ENCODE peak calls at places on chromosomes 11 and 22, in five cellular contexts. I, S, J, U and Z are unnamed samples.

GRCh38 chr11:66509131-66509561 is 1.3 kb upstream of the BBS1 start:
- DNase-seq in S (no peak), J (no peak), U (no peak), I (no peak), Z (no peak)

GRCh38 chr11:98601181-98601773 is 419.5 kb upstream of the CNTN5 start:
- DNase-seq in S (no peak), J (no peak), I (peak), U (no peak), Z (no peak)

GRCh38 chr22:23781533-23781932 is 5.2 kb upstream of the SMARCB1 start:
- DNase-seq in S (no peak), J (no peak), U (no peak), I (no peak), Z (no peak)

GRCh38 chr22:33210129-33210784 is 152.1 kb upstream of the SYN3 start:
- DNase-seq in I (peak), U (peak), J (no peak), S (no peak), Z (peak)

GRCh38 chr11:1705121-1706052 is 8.4 kb downstream of the KRTAP5-6 start:
- DNase-seq in S (no peak), I (no peak), J (no peak), U (no peak), Z (no peak)

GRCh38 chr11:128890543-128891409 is at the start of gene KCNJ5:
- DNase-seq in I (no peak), U (peak), J (no peak), S (no peak), Z (no peak)

GRCh38 chr11:123381817-123382554 is 48.1 kb upstream of the GRAMD1B start:
- DNase-seq in I (no peak), U (no peak), S (no peak), J (no peak), Z (peak)

GRCh38 chr11:121654506-121655480 is 202.0 kb upstream of the SORL1-AS1 start:
- DNase-seq in I (peak), S (no peak), J (no peak), U (no peak), Z (no peak)

GRCh38 chr11:60872952-60873524 is 5.7 kb downstream of the ZP1 start:
- DNase-seq in I (no peak), U (no peak), J (no peak), S (no peak), Z (no peak)

GRCh38 chr11:117179048-117179999 is 781 bp downstream of the SIDT2 start:
- DNase-seq in J (peak), S (peak), U (peak), I (no peak), Z (peak)

GRCh38 chr22:17965538-17966402 is 58.6 kb downstream of the MICAL3 start:
- DNase-seq in U (no peak), S (no peak), I (no peak), J (no peak), Z (no peak)

GRCh38 chr22:17970205-17970708 is 54.1 kb downstream of the MICAL3 start:
- DNase-seq in S (no peak), J (no peak), I (no peak), U (no peak), Z (no peak)

GRCh38 chr22:17966403-17966717 is 58.0 kb downstream of the MICAL3 start:
- DNase-seq in S (no peak), I (no peak), U (no peak), J (no peak), Z (no peak)

GRCh38 chr22:17969732-17970131 is 54.6 kb downstream of the MICAL3 start:
- DNase-seq in S (no peak), I (no peak), U (no peak), J (peak), Z (no peak)

GRCh38 chr22:17968126-17968525 is 56.2 kb downstream of the MICAL3 start:
- DNase-seq in I (no peak), J (no peak), U (no peak), S (no peak), Z (no peak)
- H3K4me3 ChIP-seq in I (no peak), J (no peak), U (no peak), S (no peak), Z (no peak)

GRCh38 chr11:65083134-65083833 is 556 bp downstream of the CDCA5 start:
- DNase-seq in J (no peak), U (no peak), I (no peak), S (no peak), Z (no peak)
- H3K4me3 ChIP-seq in J (peak), U (peak), I (peak), S (peak), Z (peak)

GRCh38 chr11:19253817-19254216 is 13.1 kb upstream of the E2F8 start:
- DNase-seq in I (no peak), U (no peak), J (no peak), S (no peak), Z (no peak)

GRCh38 chr11:19263333-19263732 is 22.6 kb upstream of the E2F8 start:
- DNase-seq in S (no peak), J (no peak), I (no peak), U (no peak), Z (no peak)

GRCh38 chr11:19258651-19259230 is 18.0 kb upstream of the E2F8 start:
- DNase-seq in J (no peak), U (no peak), I (no peak), S (no peak), Z (no peak)

GRCh38 chr11:19259487-19260345 is 19.0 kb upstream of the E2F8 start:
- DNase-seq in U (peak), I (peak), J (peak), S (peak), Z (peak)
- H3K4me3 ChIP-seq in U (no peak), I (no peak), J (no peak), S (no peak), Z (no peak)

GRCh38 chr22:37283393-37283937 is 1.2 kb downstream of the CYTH4 start:
- DNase-seq in U (no peak), S (peak), J (no peak), I (no peak), Z (no peak)
- H3K4me3 ChIP-seq in U (peak), S (peak), J (peak), I (no peak), Z (peak)

DNA sequence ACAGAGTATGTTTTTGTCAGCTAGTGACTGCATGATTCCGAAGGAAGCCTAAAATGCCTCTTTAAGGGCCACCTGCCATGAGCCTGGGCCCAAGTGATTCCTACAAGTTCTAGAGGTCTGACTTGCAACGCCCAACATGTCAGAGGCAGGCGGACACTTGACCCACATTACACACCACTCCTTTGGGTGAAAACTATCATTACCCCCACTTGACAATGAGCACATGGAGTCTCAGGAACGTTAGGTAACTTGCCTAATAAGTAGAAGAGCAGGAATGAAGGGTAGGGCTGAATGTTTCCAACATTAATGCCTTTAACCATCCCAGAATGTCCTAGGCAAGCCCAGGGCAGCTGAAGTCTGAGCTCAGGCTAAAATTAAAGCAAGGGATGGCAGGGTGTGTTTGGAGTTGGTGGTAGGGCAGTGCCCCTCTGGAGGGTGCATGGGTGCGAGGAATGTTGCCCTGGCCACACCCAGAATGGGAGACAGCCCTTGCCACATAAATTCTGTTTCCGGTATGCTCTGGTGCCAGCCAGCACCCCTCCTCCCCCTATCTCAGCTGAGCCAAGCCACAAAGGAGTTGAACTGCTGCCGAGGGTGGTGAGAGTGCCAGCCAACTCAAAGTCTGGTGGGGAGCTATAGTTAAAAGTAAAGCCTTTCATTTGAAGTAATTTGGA is 2.5 kb downstream of the PLAAT2 start:
- DNase-seq in I (peak), J (peak), S (no peak), U (peak), Z (no peak)
- H3K4me3 ChIP-seq in I (no peak), J (no peak), S (no peak), U (no peak), Z (no peak)

DNA sequence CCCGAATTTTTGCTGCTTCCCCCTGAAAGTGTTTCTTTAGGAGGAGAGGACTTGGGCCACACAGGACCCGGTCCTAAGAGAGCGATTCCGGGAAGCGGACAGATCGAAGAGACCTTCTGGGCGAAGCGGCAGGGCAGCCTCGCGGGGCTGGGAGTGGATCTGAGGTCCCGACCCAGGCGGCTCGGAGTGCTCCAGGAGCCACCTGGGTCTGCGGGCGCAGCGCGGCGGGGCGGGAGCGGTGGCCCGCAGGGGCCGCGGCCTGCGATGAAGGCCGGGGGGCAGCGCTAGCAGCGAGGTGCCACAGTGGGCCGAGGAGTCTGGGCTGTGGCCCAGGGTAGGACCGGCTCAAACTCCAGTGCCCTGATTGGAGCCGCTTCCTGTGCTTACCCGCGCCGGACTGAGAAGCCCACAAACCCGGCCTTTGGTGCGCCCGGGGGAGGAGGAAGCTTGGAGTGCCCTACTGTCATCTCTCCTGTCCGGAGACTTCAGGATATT is 1.8 kb downstream of the PKNOX2 start:
- DNase-seq in S (no peak), I (no peak), U (no peak), J (no peak), Z (no peak)
- H3K4me3 ChIP-seq in S (peak), I (peak), U (peak), J (peak), Z (no peak)

GRCh38 chr11:560305-561147 is at the start of the genes LMNTD2 and RASSF7:
- DNase-seq in S (peak), U (peak), I (peak), J (peak), Z (peak)

GRCh38 chr11:559020-559620 is 1.4 kb downstream of the LMNTD2 start:
- DNase-seq in J (no peak), I (no peak), S (no peak), U (no peak), Z (no peak)

GRCh38 chr11:558503-558902 is 2.0 kb downstream of the LMNTD2 start:
- DNase-seq in S (no peak), J (no peak), U (no peak), I (no peak), Z (no peak)

GRCh38 chr11:561148-562003 is 606 bp downstream of the RASSF7 start:
- DNase-seq in S (no peak), J (no peak), I (peak), U (no peak), Z (no peak)

DNA sequence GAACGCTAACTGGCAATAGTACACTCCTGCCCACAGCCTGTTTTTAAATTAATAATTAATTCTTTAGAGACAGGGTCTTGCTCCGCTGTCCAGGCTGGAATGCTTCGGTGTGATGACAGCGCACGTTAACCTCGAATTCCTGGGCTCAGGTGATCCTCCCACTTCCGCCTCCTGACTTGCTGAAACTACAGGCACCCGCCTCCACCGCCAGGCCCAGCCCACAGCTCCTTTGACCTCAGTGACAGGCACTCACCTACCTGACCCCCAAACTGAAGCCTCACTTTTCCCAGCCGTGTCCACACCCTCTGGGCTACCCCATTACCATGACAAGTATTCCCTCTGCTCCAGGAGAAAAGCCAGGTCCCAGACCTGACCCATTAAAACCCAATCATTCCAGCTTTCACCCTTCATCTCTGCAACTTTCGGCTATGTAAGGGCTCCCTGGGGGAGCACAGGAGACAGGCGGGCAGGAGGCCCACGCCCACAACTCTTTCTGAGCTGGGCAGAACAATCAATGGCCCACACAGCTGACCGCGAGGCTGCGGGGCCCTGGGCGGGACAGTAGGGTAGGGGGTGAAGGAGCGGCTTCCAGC is 730 bp downstream of the LMNTD2 start:
- DNase-seq in I (no peak), U (no peak), J (no peak), S (no peak), Z (no peak)
- H3K4me3 ChIP-seq in I (no peak), U (peak), J (peak), S (no peak), Z (peak)

GRCh38 chr11:114164546-114164945 is 105.0 kb downstream of the ZBTB16 start:
- DNase-seq in S (no peak), J (no peak), I (no peak), U (no peak), Z (no peak)

GRCh38 chr11:114161486-114162250 is 102.2 kb downstream of the ZBTB16 start:
- DNase-seq in J (no peak), U (no peak), S (no peak), I (no peak), Z (no peak)

GRCh38 chr11:114163830-114164401 is 104.4 kb downstream of the ZBTB16 start:
- DNase-seq in U (no peak), I (no peak), S (no peak), J (peak), Z (no peak)

GRCh38 chr11:114163231-114163631 is 103.7 kb downstream of the ZBTB16 start:
- DNase-seq in J (no peak), U (no peak), I (no peak), S (no peak), Z (no peak)

DNA sequence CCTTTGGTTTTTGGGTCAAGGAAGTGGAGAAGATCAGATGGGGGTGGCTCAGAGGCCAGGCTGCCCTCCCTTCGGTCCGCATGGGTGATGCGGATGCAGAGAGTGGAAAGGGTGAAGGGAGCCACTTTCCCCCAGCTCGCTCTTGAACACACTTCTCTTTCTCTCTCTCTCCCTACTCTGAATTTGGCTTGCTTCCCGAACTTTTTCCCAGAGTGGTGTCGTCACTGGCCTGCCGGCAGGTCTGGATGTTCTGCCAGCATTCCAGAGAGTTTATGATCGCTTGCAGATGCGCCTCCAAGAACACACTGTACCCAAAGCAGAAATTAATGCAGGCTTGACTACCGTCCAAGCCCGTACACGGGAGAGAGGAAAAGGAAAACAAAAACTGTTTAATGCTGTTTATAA is 103.2 kb downstream of the ZBTB16 start:
- DNase-seq in I (peak), S (no peak), U (peak), J (peak), Z (no peak)
- H3K4me3 ChIP-seq in I (no peak), S (no peak), U (peak), J (peak), Z (no peak)

GRCh38 chr11:61879152-61879551 is 12.2 kb downstream of the FADS3 start:
- DNase-seq in I (no peak), J (no peak), U (no peak), S (no peak), Z (no peak)

GRCh38 chr11:61882879-61883278 is 8.5 kb downstream of the FADS3 start:
- DNase-seq in U (no peak), S (no peak), J (no peak), I (no peak), Z (no peak)

GRCh38 chr11:61881397-61881796 is 9.9 kb downstream of the FADS3 start:
- DNase-seq in J (no peak), U (peak), S (no peak), I (no peak), Z (no peak)

GRCh38 chr11:61880454-61880853 is 10.9 kb downstream of the FADS3 start:
- DNase-seq in J (no peak), S (no peak), U (no peak), I (no peak), Z (peak)

GRCh38 chr11:61880050-61880449 is 11.3 kb downstream of the FADS3 start:
- DNase-seq in J (no peak), U (no peak), S (no peak), I (no peak), Z (peak)
- H3K4me3 ChIP-seq in J (no peak), U (no peak), S (no peak), I (no peak), Z (peak)